ENCODE peak calls at places on chromosome 11, in nine cellular contexts. W, F, K, S, J, G, Y, U and V are unnamed samples.

GRCh38 chr11:17590463-17590862 is 43.4 kb downstream of the OTOG start:
- DNase-seq in Y (no peak), F (no peak), U (no peak), S (no peak), J (no peak), W (no peak), G (no peak), K (no peak), V (no peak)

GRCh38 chr11:130369141-130369691 is 54.5 kb upstream of the ZBTB44 start:
- DNase-seq in W (no peak), J (no peak), S (no peak), Y (no peak), G (no peak), F (no peak), K (no peak), U (peak; percentile 25), V (no peak)

GRCh38 chr11:66016793-66017177 is 5.0 kb downstream of the CST6 start:
- DNase-seq in W (no peak), G (no peak), K (no peak), Y (no peak), U (no peak), J (no peak), S (no peak), F (no peak), V (no peak)

GRCh38 chr11:11976476-11977187 is 31.8 kb downstream of the DKK3 start:
- DNase-seq in F (no peak), U (peak; percentile 14), W (peak; percentile 27), J (no peak), S (no peak), Y (no peak), K (peak; percentile 66), G (peak; percentile 26), V (peak; percentile 82)

GRCh38 chr11:126282361-126282741 is 542 bp upstream of the TIRAP start:
- DNase-seq in U (no peak), S (peak; percentile 35), K (peak; percentile 34), Y (no peak), J (no peak), F (peak; percentile 52), G (no peak), W (no peak), V (peak; percentile 54)

GRCh38 chr11:116613201-116613910 is 159.4 kb downstream of the BUD13 start:
- DNase-seq in G (no peak), F (no peak), U (no peak), K (peak; percentile 11), J (no peak), W (no peak), S (no peak), Y (no peak), V (no peak)

GRCh38 chr11:37450613-37451012 is 852.6 kb upstream of the RAG2 start:
- DNase-seq in F (no peak), S (peak; percentile 8), Y (peak; percentile 78), K (no peak), U (no peak), W (no peak), J (no peak), G (no peak), V (no peak)

GRCh38 chr11:59767212-59767611 is 12.0 kb downstream of the STX3 start:
- DNase-seq in F (no peak), J (no peak), Y (peak; percentile 80), U (no peak), S (no peak), W (no peak), G (no peak), K (no peak), V (no peak)

GRCh38 chr11:118625036-118625690 is 17.7 kb downstream of the PHLDB1 start:
- DNase-seq in Y (no peak), U (peak; percentile 82), W (no peak), J (no peak), S (no peak), F (no peak), G (no peak), K (peak; percentile 37), V (no peak)

GRCh38 chr11:118621071-118621815 is 13.8 kb downstream of the PHLDB1 start:
- DNase-seq in W (no peak), U (peak; percentile 90), J (peak; percentile 51), F (peak; percentile 92), Y (peak; percentile 61), K (peak; percentile 85), G (peak; percentile 93), S (peak; percentile 86), V (no peak)

GRCh38 chr11:118622376-118623290 is 15.2 kb downstream of the PHLDB1 start:
- DNase-seq in Y (peak; percentile 16), S (peak; percentile 69), U (peak; percentile 94), K (no peak), J (peak; percentile 68), W (peak; percentile 74), G (peak; percentile 32), F (no peak), V (no peak)

GRCh38 chr11:118621898-118622375 is 14.5 kb downstream of the PHLDB1 start:
- DNase-seq in U (no peak), F (no peak), G (peak; percentile 22), J (no peak), K (no peak), W (no peak), S (no peak), Y (no peak), V (no peak)

GRCh38 chr11:118623291-118623655 is 15.9 kb downstream of the PHLDB1 start:
- DNase-seq in W (peak; percentile 32), Y (no peak), U (peak; percentile 89), F (no peak), K (no peak), J (no peak), S (peak; percentile 54), G (peak; percentile 28), V (no peak)
- H3K4me3 ChIP-seq in W (no peak overlapping the region), Y (no peak overlapping the region), U (no peak overlapping the region), F (no peak overlapping the region), K (no peak overlapping the region), J (peak overlapping the region; percentile 84), S (no peak overlapping the region), G (peak overlapping the region; percentile 1), V (no peak overlapping the region)

GRCh38 chr11:104089481-104089880 is 53.0 kb downstream of the DDI1 start:
- DNase-seq in Y (no peak), W (no peak), K (no peak), F (no peak), J (no peak), G (peak; percentile 54), U (no peak), S (no peak), V (no peak)

GRCh38 chr11:104091281-104092071 is 55.0 kb downstream of the DDI1 start:
- DNase-seq in G (no peak), F (no peak), W (no peak), S (peak; percentile 51), K (no peak), U (no peak), Y (no peak), J (no peak), V (no peak)

GRCh38 chr11:104093426-104094280 is 57.2 kb downstream of the DDI1 start:
- DNase-seq in S (peak; percentile 14), K (no peak), F (no peak), G (no peak), U (no peak), W (no peak), Y (no peak), J (no peak), V (no peak)

GRCh38 chr11:104092744-104093143 is 56.3 kb downstream of the DDI1 start:
- DNase-seq in K (no peak), Y (no peak), S (no peak), U (no peak), W (no peak), J (no peak), F (no peak), G (peak; percentile 6), V (no peak)

DNA sequence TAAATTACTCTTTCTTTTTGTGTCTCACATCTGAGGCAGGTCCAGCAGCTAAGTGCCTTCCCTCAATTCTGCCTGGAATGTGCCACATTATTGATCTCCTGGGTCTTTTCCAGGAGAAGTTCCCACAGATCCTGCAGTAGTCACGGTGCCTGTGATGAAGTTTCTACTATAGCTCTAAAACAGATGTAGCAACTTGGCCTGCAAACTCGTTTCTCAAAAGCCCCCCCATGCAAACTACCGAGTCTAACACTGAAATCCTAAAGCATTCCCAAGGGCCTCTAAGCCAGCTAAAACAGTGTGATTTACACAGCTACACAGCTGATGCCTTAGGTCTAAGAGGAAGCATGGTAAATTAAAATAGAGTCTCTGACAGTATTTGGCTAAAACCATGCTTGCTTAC is 54.3 kb downstream of the DDI1 start:
- DNase-seq in J (no peak), G (no peak), K (no peak), Y (no peak), S (no peak), W (no peak), F (no peak), U (no peak), V (no peak)
- TF ChIP-seq POLR2A in J (no peak), G (no peak), K (no peak), Y (no peak), S (no peak), W (no peak), F (no peak), U (no peak), V (no peak)

DNA sequence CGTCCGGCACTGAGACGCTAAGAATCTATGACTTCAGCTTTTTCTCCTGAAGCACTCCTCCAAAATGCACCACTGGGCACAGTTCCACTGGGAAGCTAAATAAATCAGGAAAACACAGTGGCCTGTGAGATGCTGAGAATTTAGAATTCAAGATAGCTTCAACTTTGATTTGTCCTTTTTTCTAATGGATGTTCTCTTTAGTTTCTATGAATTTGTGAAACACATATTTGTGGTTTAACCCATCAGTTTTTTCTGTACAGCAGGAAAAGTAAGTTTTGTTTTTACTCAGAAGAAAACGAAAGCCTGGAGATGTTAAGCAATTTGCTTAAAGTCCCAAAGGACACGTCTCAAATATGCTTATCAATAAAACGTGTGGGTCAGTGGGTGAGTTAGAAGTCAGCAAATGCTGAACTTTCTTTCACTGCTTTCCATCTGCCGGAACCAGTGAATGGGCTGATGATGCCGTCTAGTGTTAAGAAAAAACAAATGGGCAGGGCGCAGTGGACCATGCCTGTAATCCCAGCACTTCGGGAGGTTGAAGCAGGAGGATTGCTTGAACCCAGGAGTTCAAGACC is 40.7 kb upstream of the CLMP start:
- DNase-seq in Y (no peak), K (no peak), W (no peak), U (no peak), G (no peak), S (peak; percentile 74), J (peak; percentile 43), F (peak; percentile 51), V (no peak)
- H3K4me3 ChIP-seq in Y (no peak overlapping the region), K (no peak overlapping the region), W (no peak overlapping the region), U (no peak overlapping the region), G (no peak overlapping the region), S (no peak overlapping the region), J (no peak overlapping the region), F (no peak overlapping the region), V (no peak overlapping the region)

GRCh38 chr11:62792193-62792575 is 378 bp upstream of the TMEM223 start:
- DNase-seq in G (no peak), K (no peak), J (no peak), W (no peak), Y (peak; percentile 43), F (peak; percentile 31), U (no peak), S (peak; percentile 18), V (no peak)

GRCh38 chr11:62787005-62787759 is at the start of gene TMEM179B:
- DNase-seq in F (peak; percentile 98), W (peak; percentile 98), S (peak; percentile 98), J (peak; percentile 98), Y (peak; percentile 100), G (peak; percentile 97), K (peak; percentile 100), U (peak; percentile 98), V (peak; percentile 99)

GRCh38 chr11:62788991-62789390 is 1.8 kb downstream of the TMEM179B start:
- DNase-seq in W (peak; percentile 27), K (no peak), F (no peak), J (no peak), U (no peak), G (no peak), Y (no peak), S (no peak), V (no peak)

GRCh38 chr11:62791501-62792192 is at the start of gene TMEM223:
- DNase-seq in F (peak; percentile 80), G (peak; percentile 81), J (peak; percentile 47), W (peak; percentile 71), U (peak; percentile 79), K (peak; percentile 90), Y (peak; percentile 91), S (peak; percentile 72), V (peak; percentile 91)

DNA sequence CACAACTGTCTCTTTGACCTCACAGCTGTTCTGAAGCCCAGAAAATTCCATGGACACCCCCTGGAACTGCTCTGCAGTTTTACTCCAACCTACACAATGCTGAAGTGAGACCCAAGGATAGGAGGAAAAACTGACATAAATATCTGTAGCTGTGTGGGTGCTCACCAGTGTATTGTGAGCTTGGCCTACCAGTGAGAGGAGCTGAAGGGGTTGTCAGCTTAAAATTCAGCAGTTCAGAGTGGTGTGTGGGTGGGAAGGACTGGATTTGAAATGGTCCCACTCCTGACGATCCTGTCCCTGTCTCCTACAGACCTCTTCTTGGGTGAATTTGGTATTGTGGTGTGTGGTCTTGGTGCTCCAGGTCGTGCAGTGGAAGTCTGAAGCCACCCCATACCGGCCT is 2.2 kb downstream of the TMEM223 start:
- DNase-seq in W (no peak), U (no peak), F (no peak), S (no peak), G (no peak), K (no peak), J (no peak), Y (no peak), V (no peak)
- TF ChIP-seq POLR2A in W (no peak), U (no peak), F (no peak), S (no peak), G (no peak), K (no peak), J (no peak), Y (no peak), V (no peak)